ENCODE peak calls at places on chromosomes 16 and 17, in seven cellular contexts. W is psoas muscle, U is mammary epithelial cell, D is cardiac fibroblast, E is type B pancreatic cell, R is neural crest cell, V is right atrium auricular region. J is an unnamed sample.

GRCh38 chr16:74743668-74744299 is 30.8 kb downstream of the FA2H start:
- DNase-seq in W (no peak), U (peak), D (peak), E (no peak), R (no peak), V (no peak), J (peak)

GRCh38 chr16:23567602-23568001 is 10.1 kb downstream of the UBFD1 start:
- DNase-seq in W (no peak), U (no peak), D (no peak), E (no peak), R (no peak), V (no peak), J (no peak)

GRCh38 chr16:5642470-5642869 is 544.9 kb upstream of the EEF2KMT start:
- DNase-seq in W (no peak), U (no peak), D (no peak), E (no peak), R (no peak), V (no peak), J (no peak)

GRCh38 chr16:87132361-87133014 is 184.7 kb downstream of the C16orf95 start:
- DNase-seq in W (no peak), U (peak), D (peak), E (no peak), R (peak), V (peak), J (peak)

GRCh38 chr17:40358323-40359038 is 6.1 kb downstream of the GJD3 start:
- DNase-seq in W (peak), U (peak), D (peak), E (peak), R (peak), V (peak), J (peak)

GRCh38 chr17:67779098-67779672 is 46.1 kb upstream of the BPTF start:
- DNase-seq in W (peak), U (peak), D (peak), E (no peak), R (peak), V (peak), J (peak)

GRCh38 chr17:37121616-37122015 is 172.9 kb downstream of the AATF start:
- DNase-seq in W (no peak), U (no peak), D (no peak), E (no peak), R (no peak), V (no peak), J (no peak)

GRCh38 chr17:31674305-31674704 is 184.7 kb downstream of the COPRS start:
- DNase-seq in W (no peak), U (peak), D (peak), E (no peak), R (no peak), V (no peak), J (peak)

GRCh38 chr17:45224671-45225050 is 3.0 kb downstream of the FMNL1 start:
- DNase-seq in W (no peak), U (no peak), D (no peak), E (no peak), R (no peak), V (no peak), J (no peak)

GRCh38 chr17:266701-267656 is 85.5 kb upstream of the DOC2B start:
- DNase-seq in W (peak), U (no peak), D (peak), E (peak), R (no peak), V (peak), J (no peak)

GRCh38 chr17:17180741-17181525 is 25.2 kb downstream of the PLD6 start:
- DNase-seq in W (no peak), U (no peak), D (no peak), E (no peak), R (no peak), V (no peak), J (no peak)

GRCh38 chr16:84331998-84332780 is 36.1 kb upstream of the ATP2C2 start:
- DNase-seq in W (no peak), U (peak), D (no peak), E (no peak), R (no peak), V (no peak), J (peak)

GRCh38 chr16:57126412-57126811 is 34.0 kb downstream of the CPNE2 start:
- DNase-seq in W (no peak), U (no peak), D (no peak), E (no peak), R (no peak), V (no peak), J (no peak)

GRCh38 chr17:7852919-7853692 is 1.8 kb upstream of the TMEM88 start:
- DNase-seq in W (no peak), U (no peak), D (no peak), E (peak), R (no peak), V (no peak), J (no peak)

GRCh38 chr17:72928454-72929136 is 163.9 kb downstream of the SLC39A11 start:
- DNase-seq in W (no peak), U (no peak), D (no peak), E (no peak), R (no peak), V (no peak), J (no peak)

GRCh38 chr17:65712383-65713267 is 151.2 kb upstream of the AXIN2 start:
- DNase-seq in W (no peak), U (no peak), D (no peak), E (no peak), R (no peak), V (no peak), J (no peak)

GRCh38 chr17:63531022-63531965 is 8.1 kb downstream of the KCNH6 start:
- DNase-seq in W (no peak), U (no peak), D (no peak), E (no peak), R (no peak), V (no peak), J (no peak)

GRCh38 chr17:63528183-63528582 is 5.0 kb downstream of the KCNH6 start:
- DNase-seq in W (no peak), U (no peak), D (no peak), E (no peak), R (no peak), V (no peak), J (no peak)

GRCh38 chr17:63530557-63531021 is 7.4 kb downstream of the KCNH6 start:
- DNase-seq in W (no peak), U (no peak), D (no peak), E (no peak), R (no peak), V (no peak), J (no peak)

GRCh38 chr17:63526861-63527260 is 3.7 kb downstream of the KCNH6 start:
- DNase-seq in W (no peak), U (no peak), D (no peak), E (no peak), R (no peak), V (no peak), J (no peak)

DNA sequence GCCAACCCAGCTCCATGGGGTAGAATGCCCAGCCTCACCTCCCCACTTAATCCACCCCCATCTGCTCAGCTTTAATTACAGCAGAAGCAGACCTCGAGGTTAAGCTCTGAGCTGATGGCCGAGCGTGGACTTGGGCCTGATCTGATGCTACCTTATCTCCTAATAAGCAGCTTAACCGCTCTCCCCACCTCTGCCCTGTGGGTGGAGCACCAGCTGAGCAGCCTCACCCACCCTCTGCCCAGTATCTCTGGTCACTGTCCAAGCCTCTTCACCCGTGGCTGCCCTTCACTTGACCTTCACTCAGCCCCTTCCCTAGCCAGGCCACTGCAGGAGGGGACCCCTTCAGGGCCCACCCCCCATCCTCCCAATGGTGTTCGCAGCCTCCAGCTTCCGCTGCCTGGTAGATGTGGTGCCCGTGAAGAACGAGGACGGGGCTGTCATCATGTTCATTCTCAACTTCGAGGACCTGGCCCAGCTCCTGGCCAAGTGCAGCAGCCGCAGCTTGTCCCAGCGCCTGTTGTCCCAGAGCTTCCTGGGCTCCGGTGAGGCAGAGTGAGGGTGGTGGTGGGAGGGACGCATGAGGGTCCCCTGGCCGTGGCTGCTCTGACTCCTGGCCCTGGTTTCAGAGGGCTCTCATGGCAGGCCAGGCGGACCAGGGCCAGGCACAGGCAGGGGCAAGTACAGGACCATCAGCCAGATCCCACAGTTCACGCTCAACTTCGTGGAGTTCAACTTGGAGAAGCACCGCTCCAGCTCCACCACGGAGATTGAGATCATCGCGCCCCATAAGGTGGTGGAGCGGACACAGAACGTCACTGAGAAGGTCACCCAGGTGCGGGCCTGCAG is 6.8 kb downstream of the KCNH6 start:
- DNase-seq in W (no peak), U (no peak), D (no peak), E (no peak), R (no peak), V (no peak), J (no peak)
- TF ChIP-seq CTCF in W (no peak), U (no peak), D (no peak), E (no peak), R (no peak), V (no peak), J (no peak)

GRCh38 chr17:5078106-5079028 is at the start of gene ZFP3:
- DNase-seq in W (peak), U (peak), D (peak), E (no peak), R (no peak), V (peak), J (peak)
- TF ChIP-seq CTCF in W (peak), U (no peak), D (no peak), E (peak), R (no peak), V (no peak), J (no peak)

DNA sequence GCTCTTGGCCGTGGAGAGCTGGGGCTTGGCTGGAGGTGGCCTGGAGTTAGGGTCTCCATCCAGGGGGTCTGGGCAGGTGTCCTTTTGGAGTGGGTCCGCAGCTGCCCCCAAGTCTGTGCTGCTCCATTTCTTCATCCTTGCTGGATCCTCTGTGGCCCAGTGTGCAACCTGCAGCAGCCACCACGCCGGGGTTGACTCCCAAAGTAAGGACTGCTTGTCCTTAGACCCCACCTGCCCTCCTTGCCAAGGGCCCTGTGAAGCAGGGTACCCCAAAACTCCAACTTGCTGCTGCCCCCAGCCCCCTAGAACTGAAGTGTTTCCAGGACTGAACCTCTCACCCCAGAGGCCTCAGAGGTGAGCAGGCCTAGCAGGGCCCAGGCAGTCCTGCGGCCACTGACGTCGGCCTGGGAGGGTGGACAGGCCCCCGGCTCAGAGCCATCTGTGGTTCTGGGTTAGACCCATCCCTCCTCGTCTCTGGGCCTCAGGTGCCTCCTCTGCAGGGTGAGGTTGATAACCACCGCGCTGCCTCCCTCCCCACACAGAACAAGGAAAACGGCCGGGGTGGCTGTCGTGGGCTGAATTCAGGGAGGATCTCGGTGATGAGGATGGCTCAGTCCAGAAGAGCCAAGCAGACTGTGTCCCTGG is 16.9 kb downstream of the TRPV1 start:
- DNase-seq in W (no peak), U (no peak), D (no peak), E (no peak), R (no peak), V (no peak), J (no peak)
- TF ChIP-seq CTCF in W (no peak), U (no peak), D (no peak), E (no peak), R (no peak), V (no peak), J (no peak)

DNA sequence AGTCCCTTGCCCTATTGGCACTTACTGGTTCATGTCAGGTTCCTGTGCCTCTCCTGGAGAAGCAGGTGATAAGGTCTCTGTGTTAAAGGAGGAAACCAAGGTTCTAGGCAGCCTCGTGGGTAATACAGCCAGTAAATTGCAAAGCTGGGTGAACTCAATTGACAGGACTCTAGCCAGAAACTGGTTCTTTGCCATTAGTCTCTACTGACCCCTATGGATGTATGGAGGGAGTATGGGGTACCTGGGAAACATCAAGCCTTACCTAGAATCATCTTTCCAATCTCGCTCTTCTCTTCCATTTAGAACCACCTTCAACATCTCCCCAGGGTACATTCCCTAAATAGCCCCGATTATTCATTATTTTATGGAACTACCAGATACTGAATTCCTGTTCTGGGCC is 169.3 kb downstream of the CDH13 start:
- DNase-seq in W (no peak), U (no peak), D (no peak), E (no peak), R (no peak), V (no peak), J (no peak)
- TF ChIP-seq CTCF in W (no peak), U (no peak), D (no peak), E (no peak), R (no peak), V (no peak), J (no peak)

GRCh38 chr17:27458524-27458908 is 2.3 kb downstream of the KSR1 start:
- DNase-seq in W (no peak), U (no peak), D (no peak), E (no peak), R (no peak), V (no peak), J (no peak)

GRCh38 chr17:27460196-27460725 is 4.0 kb downstream of the KSR1 start:
- DNase-seq in W (no peak), U (no peak), D (no peak), E (no peak), R (no peak), V (no peak), J (no peak)

GRCh38 chr17:27457731-27458523 is 1.7 kb downstream of the KSR1 start:
- DNase-seq in W (no peak), U (no peak), D (peak), E (no peak), R (peak), V (no peak), J (no peak)

GRCh38 chr17:27461192-27461859 is 5.1 kb downstream of the KSR1 start:
- DNase-seq in W (no peak), U (no peak), D (peak), E (no peak), R (no peak), V (no peak), J (no peak)

DNA sequence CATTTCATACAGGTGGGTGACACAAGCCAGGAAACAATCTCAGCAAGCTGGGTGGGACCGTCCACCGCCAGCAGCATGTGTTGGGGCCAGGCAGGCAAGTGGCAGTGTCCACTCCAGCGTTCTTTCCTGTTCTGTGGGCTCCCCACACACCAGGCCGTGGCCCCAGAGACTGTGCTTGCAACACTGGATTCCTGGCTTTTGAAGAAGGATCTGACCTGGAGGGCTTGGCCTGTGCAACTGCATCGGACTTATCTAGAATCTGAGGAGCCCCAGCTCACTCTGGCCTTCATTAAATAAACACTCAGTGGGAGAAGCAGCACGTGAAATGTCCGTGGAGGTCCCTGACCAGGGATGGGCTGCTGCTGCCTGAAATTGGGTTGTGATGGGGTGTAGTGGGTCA is 3.2 kb downstream of the KSR1 start:
- DNase-seq in W (no peak), U (no peak), D (peak), E (no peak), R (no peak), V (no peak), J (no peak)
- TF ChIP-seq CTCF in W (no peak), U (no peak), D (no peak), E (no peak), R (no peak), V (no peak), J (no peak)

GRCh38 chr17:47693667-47694017 is 319 bp upstream of the TBKBP1 start:
- DNase-seq in W (no peak), U (no peak), D (no peak), E (no peak), R (peak), V (no peak), J (no peak)

GRCh38 chr17:47694018-47694817 is at the start of gene TBKBP1:
- DNase-seq in W (peak), U (no peak), D (peak), E (peak), R (peak), V (no peak), J (no peak)

GRCh38 chr17:47695664-47696376 is 1.9 kb downstream of the TBKBP1 start:
- DNase-seq in W (no peak), U (no peak), D (no peak), E (no peak), R (no peak), V (no peak), J (no peak)

GRCh38 chr17:47696717-47697642 is 3.0 kb downstream of the TBKBP1 start:
- DNase-seq in W (no peak), U (no peak), D (no peak), E (no peak), R (no peak), V (no peak), J (no peak)

GRCh38 chr17:47694818-47695663 is 1.1 kb downstream of the TBKBP1 start:
- DNase-seq in W (peak), U (no peak), D (peak), E (no peak), R (no peak), V (peak), J (no peak)
- TF ChIP-seq CTCF in W (no peak), U (no peak), D (no peak), E (no peak), R (no peak), V (no peak), J (no peak)

DNA sequence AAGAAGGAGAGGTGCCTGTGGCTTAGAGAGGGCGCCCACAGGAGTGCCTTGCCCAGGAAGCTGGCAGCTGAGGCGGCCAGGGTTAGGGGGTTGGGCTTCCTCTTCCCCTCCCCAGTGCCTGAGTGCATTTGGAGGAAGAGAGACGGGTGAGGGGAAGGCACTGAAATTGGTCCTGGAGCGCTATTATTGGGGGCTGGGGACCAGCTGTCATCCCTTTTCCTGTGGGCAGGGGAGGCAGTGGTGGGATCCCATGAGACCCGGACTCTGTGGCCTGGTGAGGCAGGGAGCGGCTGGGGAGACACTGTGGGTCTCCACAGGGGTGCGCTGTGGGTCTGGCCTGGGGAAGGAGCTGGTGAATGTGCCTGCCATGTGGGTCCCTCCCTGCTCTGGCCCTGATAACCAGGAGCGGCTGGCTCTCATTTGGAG is 259.7 kb downstream of the SEC14L1 start:
- DNase-seq in W (no peak), U (no peak), D (no peak), E (no peak), R (no peak), V (no peak), J (no peak)
- TF ChIP-seq CTCF in W (peak), U (no peak), D (peak), E (peak), R (peak), V (peak), J (no peak)

J was measured in RWPE1.